ENCODE peak calls at places on chromosomes 5 and 9, in four cellular contexts. One of them, this sample, is unnamed.

GRCh38 chr9:123036886-123037540 is 3.5 kb downstream of the GPR21 start:
- DNase-seq in adrenal gland: no peak
- DNase-seq in body of pancreas: no peak
- DNase-seq in A549: no peak
- DNase-seq in this sample: no peak

GRCh38 chr5:124887223-124887622 is 140.8 kb upstream of the ZNF608 start:
- DNase-seq in A549: no peak
- DNase-seq in adrenal gland: no peak
- DNase-seq in body of pancreas: peak
- DNase-seq in this sample: no peak

GRCh38 chr5:87787640-87788039 is 374.9 kb upstream of the CCNH start:
- DNase-seq in A549: no peak
- DNase-seq in body of pancreas: no peak
- DNase-seq in adrenal gland: no peak
- DNase-seq in this sample: no peak

GRCh38 chr5:175531361-175531760 is 53.0 kb downstream of the SFXN1 start:
- DNase-seq in adrenal gland: no peak
- DNase-seq in body of pancreas: no peak
- DNase-seq in A549: no peak
- DNase-seq in this sample: no peak

GRCh38 chr5:128111818-128112448 is 28.4 kb downstream of the SLC12A2 start:
- DNase-seq in body of pancreas: no peak
- DNase-seq in A549: peak
- DNase-seq in adrenal gland: no peak
- DNase-seq in this sample: no peak

GRCh38 chr5:139562847-139563246 is 1.7 kb downstream of the UBE2D2 start:
- DNase-seq in adrenal gland: no peak
- DNase-seq in A549: no peak
- DNase-seq in body of pancreas: no peak
- DNase-seq in this sample: no peak

GRCh38 chr5:164868761-164869160 is 1363.3 kb downstream of the MAT2B start:
- DNase-seq in A549: no peak
- DNase-seq in body of pancreas: no peak
- DNase-seq in adrenal gland: no peak
- DNase-seq in this sample: no peak

GRCh38 chr5:42026446-42026845 is 101.4 kb downstream of the FBXO4 start:
- DNase-seq in body of pancreas: no peak
- DNase-seq in A549: no peak
- DNase-seq in adrenal gland: no peak
- DNase-seq in this sample: no peak

GRCh38 chr9:83066771-83067170 is 3.8 kb upstream of the RASEF start:
- DNase-seq in body of pancreas: no peak
- DNase-seq in A549: peak
- DNase-seq in adrenal gland: no peak
- DNase-seq in this sample: no peak

GRCh38 chr5:60674670-60675069 is 25.3 kb downstream of the DEPDC1B start:
- DNase-seq in A549: no peak
- DNase-seq in body of pancreas: no peak
- DNase-seq in adrenal gland: no peak
- DNase-seq in this sample: no peak

GRCh38 chr5:58444805-58445204 is 15.1 kb downstream of the PLK2 start:
- DNase-seq in body of pancreas: no peak
- DNase-seq in adrenal gland: no peak
- DNase-seq in A549: no peak
- DNase-seq in this sample: no peak

GRCh38 chr5:64939772-64940510 is 171.2 kb downstream of the CWC27 start:
- DNase-seq in body of pancreas: no peak
- DNase-seq in adrenal gland: no peak
- DNase-seq in A549: peak
- DNase-seq in this sample: no peak

GRCh38 chr5:126417178-126417577 is 6.0 kb upstream of the GRAMD2B start:
- DNase-seq in A549: no peak
- DNase-seq in adrenal gland: no peak
- DNase-seq in body of pancreas: no peak
- DNase-seq in this sample: no peak
- H3K27ac ChIP-seq in A549: no peak
- H3K27ac ChIP-seq in adrenal gland: no peak
- H3K27ac ChIP-seq in body of pancreas: no peak
- H3K27ac ChIP-seq in this sample: no peak

GRCh38 chr5:40594811-40595210 is 84.9 kb upstream of the PTGER4 start:
- DNase-seq in adrenal gland: no peak
- DNase-seq in body of pancreas: no peak
- DNase-seq in A549: no peak
- DNase-seq in this sample: no peak
- H3K4me3 ChIP-seq in adrenal gland: no peak
- H3K4me3 ChIP-seq in body of pancreas: no peak
- H3K4me3 ChIP-seq in A549: no peak
- H3K4me3 ChIP-seq in this sample: no peak

GRCh38 chr9:73531658-73532057 is 380.0 kb downstream of the ANXA1 start:
- DNase-seq in body of pancreas: no peak
- DNase-seq in adrenal gland: no peak
- DNase-seq in A549: no peak
- DNase-seq in this sample: no peak
- TF ChIP-seq POLR2A in body of pancreas: no peak
- TF ChIP-seq POLR2A in adrenal gland: no peak
- TF ChIP-seq POLR2A in A549: no peak
- TF ChIP-seq POLR2A in this sample: no peak

GRCh38 chr5:32030686-32031478 is 143.2 kb downstream of the GOLPH3 start:
- DNase-seq in body of pancreas: no peak
- DNase-seq in adrenal gland: no peak
- DNase-seq in A549: no peak
- DNase-seq in this sample: no peak
- H3K27ac ChIP-seq in body of pancreas: no peak
- H3K27ac ChIP-seq in adrenal gland: no peak
- H3K27ac ChIP-seq in A549: peak
- H3K27ac ChIP-seq in this sample: peak

GRCh38 chr5:75051217-75051751 is 1.1 kb downstream of the GCNT4 start:
- DNase-seq in body of pancreas: peak
- DNase-seq in A549: no peak
- DNase-seq in adrenal gland: no peak
- DNase-seq in this sample: no peak
- H3K4me3 ChIP-seq in body of pancreas: no peak
- H3K4me3 ChIP-seq in A549: no peak
- H3K4me3 ChIP-seq in adrenal gland: no peak
- H3K4me3 ChIP-seq in this sample: no peak

This sample was measured in testis.